ENCODE peak calls at places on chromosomes 1 and 21, in five cellular contexts. One of them, this sample, is unnamed.

GRCh38 chr1:196309386-196309785 is 298.9 kb downstream of the KCNT2 start:
- DNase-seq in Peyer's patch: no peak
- DNase-seq in astrocyte of the spinal cord: peak
- DNase-seq in HL-60: no peak
- DNase-seq in body of pancreas: no peak
- DNase-seq in this sample: peak

GRCh38 chr1:205739348-205740160 is 10.4 kb downstream of the NUCKS1 start:
- DNase-seq in body of pancreas: no peak
- DNase-seq in Peyer's patch: no peak
- DNase-seq in HL-60: no peak
- DNase-seq in astrocyte of the spinal cord: peak
- DNase-seq in this sample: peak

GRCh38 chr1:22231995-22232690 is 89.2 kb upstream of the WNT4 start:
- DNase-seq in HL-60: no peak
- DNase-seq in astrocyte of the spinal cord: no peak
- DNase-seq in Peyer's patch: no peak
- DNase-seq in body of pancreas: no peak
- DNase-seq in this sample: no peak

GRCh38 chr1:101275672-101276071 is 38.9 kb downstream of the S1PR1 start:
- DNase-seq in body of pancreas: no peak
- DNase-seq in HL-60: no peak
- DNase-seq in Peyer's patch: no peak
- DNase-seq in astrocyte of the spinal cord: no peak
- DNase-seq in this sample: no peak

GRCh38 chr21:44006017-44006624 is 6.0 kb upstream of the TRAPPC10 start:
- DNase-seq in Peyer's patch: no peak
- DNase-seq in astrocyte of the spinal cord: peak
- DNase-seq in body of pancreas: no peak
- DNase-seq in HL-60: no peak
- DNase-seq in this sample: peak

GRCh38 chr21:45033791-45034555 is 40.4 kb upstream of the ADARB1 start:
- DNase-seq in astrocyte of the spinal cord: no peak
- DNase-seq in body of pancreas: no peak
- DNase-seq in HL-60: no peak
- DNase-seq in Peyer's patch: no peak
- DNase-seq in this sample: peak

GRCh38 chr1:18396247-18396646 is 84.5 kb upstream of the KLHDC7A start:
- DNase-seq in body of pancreas: no peak
- DNase-seq in Peyer's patch: no peak
- DNase-seq in astrocyte of the spinal cord: no peak
- DNase-seq in HL-60: no peak
- DNase-seq in this sample: no peak

GRCh38 chr1:229694053-229694693 is 68.1 kb downstream of the URB2 start:
- DNase-seq in body of pancreas: peak
- DNase-seq in HL-60: no peak
- DNase-seq in Peyer's patch: no peak
- DNase-seq in astrocyte of the spinal cord: peak
- DNase-seq in this sample: peak

GRCh38 chr21:46151989-46152938 is 3.1 kb downstream of the FTCD start:
- DNase-seq in body of pancreas: peak
- DNase-seq in astrocyte of the spinal cord: no peak
- DNase-seq in Peyer's patch: no peak
- DNase-seq in HL-60: no peak
- DNase-seq in this sample: no peak

GRCh38 chr1:156601892-156602291 is 613 bp upstream of the GPATCH4 start:
- DNase-seq in Peyer's patch: no peak
- DNase-seq in HL-60: no peak
- DNase-seq in body of pancreas: no peak
- DNase-seq in astrocyte of the spinal cord: no peak
- DNase-seq in this sample: no peak

GRCh38 chr1:182392045-182393028 is 747 bp upstream of the GLUL start:
- DNase-seq in Peyer's patch: no peak
- DNase-seq in body of pancreas: peak
- DNase-seq in astrocyte of the spinal cord: peak
- DNase-seq in HL-60: no peak
- DNase-seq in this sample: peak

GRCh38 chr1:62746086-62746808 is 37.7 kb upstream of the ATG4C start:
- DNase-seq in Peyer's patch: no peak
- DNase-seq in astrocyte of the spinal cord: peak
- DNase-seq in HL-60: no peak
- DNase-seq in body of pancreas: no peak
- DNase-seq in this sample: peak

GRCh38 chr1:229714964-229715603 is 89.0 kb downstream of the URB2 start:
- DNase-seq in HL-60: no peak
- DNase-seq in Peyer's patch: peak
- DNase-seq in body of pancreas: peak
- DNase-seq in astrocyte of the spinal cord: no peak
- DNase-seq in this sample: peak

GRCh38 chr1:244833734-244834595 is 1.5 kb upstream of the COX20 start:
- DNase-seq in HL-60: peak
- DNase-seq in astrocyte of the spinal cord: peak
- DNase-seq in Peyer's patch: peak
- DNase-seq in body of pancreas: peak
- DNase-seq in this sample: peak

GRCh38 chr1:5311147-5311546 is 656.7 kb downstream of the AJAP1 start:
- DNase-seq in body of pancreas: no peak
- DNase-seq in Peyer's patch: no peak
- DNase-seq in astrocyte of the spinal cord: no peak
- DNase-seq in HL-60: no peak
- DNase-seq in this sample: no peak

GRCh38 chr1:158177705-158178450 is 2.8 kb upstream of the CD1D start:
- DNase-seq in Peyer's patch: peak
- DNase-seq in HL-60: no peak
- DNase-seq in astrocyte of the spinal cord: peak
- DNase-seq in body of pancreas: peak
- DNase-seq in this sample: peak

GRCh38 chr1:224718470-224719053 is 102.4 kb downstream of the CNIH3 start:
- DNase-seq in Peyer's patch: no peak
- DNase-seq in astrocyte of the spinal cord: no peak
- DNase-seq in body of pancreas: peak
- DNase-seq in HL-60: no peak
- DNase-seq in this sample: no peak

GRCh38 chr1:186775031-186775430 is 53.7 kb upstream of the PLA2G4A start:
- DNase-seq in HL-60: no peak
- DNase-seq in body of pancreas: no peak
- DNase-seq in Peyer's patch: no peak
- DNase-seq in astrocyte of the spinal cord: no peak
- DNase-seq in this sample: no peak

GRCh38 chr21:32909393-32909792 is 116.3 kb upstream of the OLIG2 start:
- DNase-seq in astrocyte of the spinal cord: no peak
- DNase-seq in body of pancreas: no peak
- DNase-seq in HL-60: no peak
- DNase-seq in Peyer's patch: no peak
- DNase-seq in this sample: no peak

GRCh38 chr1:5844442-5844841 is 147.8 kb downstream of the NPHP4 start:
- DNase-seq in astrocyte of the spinal cord: no peak
- DNase-seq in body of pancreas: no peak
- DNase-seq in HL-60: no peak
- DNase-seq in Peyer's patch: no peak
- DNase-seq in this sample: no peak

GRCh38 chr21:34668803-34669148 is at the start of gene CLIC6:
- DNase-seq in astrocyte of the spinal cord: no peak
- DNase-seq in Peyer's patch: peak
- DNase-seq in body of pancreas: no peak
- DNase-seq in HL-60: no peak
- DNase-seq in this sample: no peak

GRCh38 chr1:116329524-116330341 is 43.3 kb upstream of the ATP1A1 start:
- DNase-seq in astrocyte of the spinal cord: no peak
- DNase-seq in HL-60: no peak
- DNase-seq in body of pancreas: peak
- DNase-seq in Peyer's patch: no peak
- DNase-seq in this sample: no peak

GRCh38 chr21:33212159-33212851 is 17.4 kb upstream of the IFNAR2 start:
- DNase-seq in astrocyte of the spinal cord: peak
- DNase-seq in Peyer's patch: no peak
- DNase-seq in body of pancreas: no peak
- DNase-seq in HL-60: no peak
- DNase-seq in this sample: peak

GRCh38 chr1:219537182-219537581 is 75.7 kb downstream of the ZC3H11B start:
- DNase-seq in HL-60: no peak
- DNase-seq in body of pancreas: no peak
- DNase-seq in Peyer's patch: no peak
- DNase-seq in astrocyte of the spinal cord: no peak
- DNase-seq in this sample: no peak

GRCh38 chr1:3372317-3372716 is 82.1 kb upstream of the ARHGEF16 start:
- DNase-seq in Peyer's patch: no peak
- DNase-seq in HL-60: no peak
- DNase-seq in body of pancreas: no peak
- DNase-seq in astrocyte of the spinal cord: no peak
- DNase-seq in this sample: no peak

DNA sequence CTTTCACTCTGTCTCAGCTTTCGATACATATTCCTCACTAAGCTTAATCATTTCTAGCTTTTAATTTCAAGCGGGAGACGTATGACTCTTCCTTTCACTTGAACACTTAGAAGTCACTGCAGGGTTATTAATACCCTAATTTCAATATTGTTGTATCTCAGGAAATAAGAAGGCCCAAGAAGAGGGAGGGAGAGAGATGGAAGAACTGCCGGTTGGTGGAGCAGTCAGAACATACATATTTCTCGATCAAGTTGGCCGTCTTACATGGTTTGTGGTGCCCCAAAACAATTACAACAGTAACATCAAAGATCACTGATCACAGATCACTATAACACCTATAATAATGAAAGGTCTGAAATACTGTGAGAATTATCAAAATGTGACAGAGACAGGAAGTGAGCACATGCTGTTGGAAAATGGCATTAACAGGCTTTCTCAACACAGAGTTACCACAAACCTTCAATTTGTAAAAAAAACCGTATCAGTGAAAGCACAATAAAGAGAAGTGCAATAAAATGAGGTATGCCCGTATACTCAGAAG is 145.4 kb upstream of the HP1BP3 start:
- DNase-seq in astrocyte of the spinal cord: no peak
- DNase-seq in Peyer's patch: no peak
- DNase-seq in body of pancreas: no peak
- DNase-seq in HL-60: no peak
- DNase-seq in this sample: no peak
- H3K4me3 ChIP-seq in astrocyte of the spinal cord: no peak
- H3K4me3 ChIP-seq in Peyer's patch: no peak
- H3K4me3 ChIP-seq in body of pancreas: no peak
- H3K4me3 ChIP-seq in HL-60: no peak
- H3K4me3 ChIP-seq in this sample: no peak

DNA sequence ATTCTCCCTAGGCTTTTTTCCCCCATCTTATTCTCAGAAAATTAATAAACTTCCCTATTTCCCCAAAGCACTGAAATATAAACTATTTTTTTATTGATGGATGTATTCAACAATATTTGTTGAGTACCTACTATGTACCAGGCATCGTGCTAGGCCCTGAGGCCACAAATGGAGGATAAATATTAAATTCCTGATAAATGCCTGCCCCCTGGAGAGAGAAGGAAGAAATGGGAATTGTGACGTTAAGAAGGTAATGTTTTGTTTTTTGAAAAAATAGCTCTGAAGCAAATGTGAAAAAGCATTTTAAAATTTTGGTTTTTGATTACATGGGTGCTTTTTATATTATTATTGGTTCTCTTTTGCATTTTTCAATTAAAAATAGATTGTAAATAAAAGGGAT is 60.5 kb upstream of the DPT start:
- DNase-seq in astrocyte of the spinal cord: no peak
- DNase-seq in HL-60: no peak
- DNase-seq in Peyer's patch: no peak
- DNase-seq in body of pancreas: no peak
- DNase-seq in this sample: no peak
- TF ChIP-seq CTCF in astrocyte of the spinal cord: no peak
- TF ChIP-seq CTCF in HL-60: no peak
- TF ChIP-seq CTCF in Peyer's patch: no peak
- TF ChIP-seq CTCF in body of pancreas: no peak
- TF ChIP-seq CTCF in this sample: peak

GRCh38 chr1:159989581-159989980 is 35.5 kb upstream of the SLAMF9 start:
- DNase-seq in HL-60: no peak
- DNase-seq in Peyer's patch: no peak
- DNase-seq in body of pancreas: no peak
- DNase-seq in astrocyte of the spinal cord: no peak
- DNase-seq in this sample: peak

GRCh38 chr1:159992161-159992560 is 38.1 kb upstream of the SLAMF9 start:
- DNase-seq in HL-60: no peak
- DNase-seq in body of pancreas: no peak
- DNase-seq in Peyer's patch: no peak
- DNase-seq in astrocyte of the spinal cord: no peak
- DNase-seq in this sample: no peak

GRCh38 chr1:159990005-159990404 is 36.0 kb upstream of the SLAMF9 start:
- DNase-seq in Peyer's patch: no peak
- DNase-seq in body of pancreas: no peak
- DNase-seq in astrocyte of the spinal cord: no peak
- DNase-seq in HL-60: no peak
- DNase-seq in this sample: no peak

GRCh38 chr1:159993911-159994310 is 37.9 kb downstream of the PIGM start:
- DNase-seq in astrocyte of the spinal cord: no peak
- DNase-seq in Peyer's patch: no peak
- DNase-seq in body of pancreas: no peak
- DNase-seq in HL-60: no peak
- DNase-seq in this sample: no peak

DNA sequence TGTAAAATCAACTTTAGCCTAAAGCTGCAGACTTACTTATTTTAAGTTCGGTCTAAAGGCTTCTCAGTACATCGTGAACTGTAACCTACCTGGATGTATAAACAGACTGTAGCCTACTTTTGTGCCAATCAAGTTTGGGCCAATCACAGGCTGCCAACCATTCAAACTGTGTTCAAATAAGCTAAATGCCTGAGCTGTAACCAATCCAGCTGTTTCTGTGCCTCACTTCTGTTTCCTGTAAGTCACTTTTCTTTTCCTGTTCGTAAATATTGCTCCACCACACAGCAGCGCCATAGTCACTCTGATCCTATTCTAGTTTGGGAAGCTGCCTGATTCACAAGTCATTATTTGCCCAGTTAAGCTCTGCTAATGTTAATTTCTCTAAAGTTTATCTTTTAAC is 37.5 kb upstream of the SLAMF9 start:
- DNase-seq in HL-60: peak
- DNase-seq in astrocyte of the spinal cord: peak
- DNase-seq in body of pancreas: no peak
- DNase-seq in Peyer's patch: no peak
- DNase-seq in this sample: peak
- H3K4me3 ChIP-seq in HL-60: no peak
- H3K4me3 ChIP-seq in astrocyte of the spinal cord: no peak
- H3K4me3 ChIP-seq in body of pancreas: no peak
- H3K4me3 ChIP-seq in Peyer's patch: no peak
- H3K4me3 ChIP-seq in this sample: no peak

DNA sequence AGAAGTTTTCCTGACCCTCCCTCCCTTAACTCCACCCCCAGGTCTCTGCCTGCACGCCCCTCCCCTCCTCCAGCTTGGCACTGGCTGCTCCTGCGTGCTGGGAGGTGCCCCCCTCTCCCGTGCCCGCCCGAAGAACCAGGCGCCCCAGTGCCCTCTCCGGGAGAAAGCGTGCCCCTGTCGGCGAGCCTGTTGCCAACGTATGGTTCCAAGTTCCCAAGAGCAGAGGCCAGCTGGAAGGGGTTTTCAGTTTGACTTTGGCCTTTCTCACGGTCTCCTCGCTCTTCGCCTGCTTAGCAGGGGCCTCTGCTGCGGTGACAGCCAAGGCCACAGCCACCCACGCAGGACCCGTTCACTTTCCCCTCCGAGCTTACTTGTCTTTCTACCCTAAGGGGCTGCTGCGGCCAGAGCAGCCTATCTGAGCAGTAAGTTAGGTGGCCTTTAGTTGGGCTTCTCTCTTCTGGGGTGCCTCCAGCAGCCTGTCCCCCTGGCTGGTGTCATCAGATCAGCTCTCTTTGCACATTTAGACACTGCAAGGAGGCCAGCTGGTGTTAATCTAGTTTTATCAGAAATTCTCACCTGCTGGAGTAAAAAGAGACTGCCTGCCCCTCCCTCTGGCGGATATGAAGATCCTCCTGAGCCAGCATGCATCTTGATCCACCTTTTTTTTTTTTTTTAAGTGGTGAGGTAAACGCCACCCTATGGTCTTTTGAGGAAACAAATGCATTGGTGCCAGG is 1.5 kb downstream of the STUM start:
- DNase-seq in HL-60: no peak
- DNase-seq in body of pancreas: peak
- DNase-seq in astrocyte of the spinal cord: no peak
- DNase-seq in Peyer's patch: peak
- DNase-seq in this sample: no peak
- TF ChIP-seq CTCF in HL-60: no peak
- TF ChIP-seq CTCF in body of pancreas: no peak
- TF ChIP-seq CTCF in astrocyte of the spinal cord: peak
- TF ChIP-seq CTCF in Peyer's patch: no peak
- TF ChIP-seq CTCF in this sample: peak

This sample was measured in fibroblast of the aortic adventitia.